ENCODE peak calls at places on chromosomes 3 and 15, in four cellular contexts. A, J, T and P are unnamed samples.

GRCh38 chr3:30294241-30294667 is 312.1 kb upstream of the TGFBR2 start:
- DNase-seq in A (no peak), J (no peak), T (no peak), P (no peak)

GRCh38 chr15:58506064-58506490 is 74.3 kb downstream of the LIPC start:
- DNase-seq in A (peak), J (no peak), T (no peak), P (no peak)

GRCh38 chr3:194396897-194397756 is 1.9 kb downstream of the GP5 start:
- DNase-seq in A (no peak), J (no peak), T (no peak), P (no peak)

GRCh38 chr3:188400494-188401243 is 246.7 kb downstream of the LPP start:
- DNase-seq in A (no peak), J (no peak), T (no peak), P (no peak)

GRCh38 chr15:100111103-100112060 is 230.4 kb downstream of the ADAMTS17 start:
- DNase-seq in A (peak), J (no peak), T (no peak), P (peak)

GRCh38 chr15:82699726-82700125 is 9.9 kb downstream of the AP3B2 start:
- DNase-seq in A (no peak), J (no peak), T (no peak), P (no peak)

GRCh38 chr3:159929181-159929893 is 59.3 kb upstream of the IL12A start:
- DNase-seq in A (peak), J (peak), T (no peak), P (no peak)

GRCh38 chr3:45987368-45988099 is 8.1 kb downstream of the FYCO1 start:
- DNase-seq in A (no peak), J (peak), T (no peak), P (no peak)

GRCh38 chr3:193997228-193998192 is 138.4 kb upstream of the HES1 start:
- DNase-seq in A (no peak), J (no peak), T (no peak), P (no peak)

GRCh38 chr3:66425032-66425431 is 75.8 kb downstream of the LRIG1 start:
- DNase-seq in A (no peak), J (no peak), T (no peak), P (no peak)

GRCh38 chr15:88744548-88745020 is 58.7 kb upstream of the ACAN start:
- DNase-seq in A (no peak), J (no peak), T (no peak), P (no peak)

GRCh38 chr3:53240989-53241972 is 14.5 kb downstream of the TKT start:
- DNase-seq in A (no peak), J (no peak), T (no peak), P (no peak)

GRCh38 chr15:88375234-88375926 is 91.8 kb downstream of the MRPL46 start:
- DNase-seq in A (peak), J (no peak), T (no peak), P (no peak)

GRCh38 chr3:60917136-60917535 is 334.1 kb downstream of the FHIT start:
- DNase-seq in A (no peak), J (no peak), T (no peak), P (no peak)

GRCh38 chr3:121995190-121996137 is 26.6 kb downstream of the ILDR1 start:
- DNase-seq in A (peak), J (peak), T (no peak), P (no peak)

GRCh38 chr3:115217678-115218451 is 70.8 kb upstream of the ZBTB20 start:
- DNase-seq in A (peak), J (peak), T (no peak), P (no peak)

GRCh38 chr3:171685116-171685895 is 125.0 kb downstream of the PLD1 start:
- DNase-seq in A (no peak), J (no peak), T (no peak), P (no peak)

GRCh38 chr3:46901061-46901460 is 23.5 kb downstream of the PTH1R start:
- DNase-seq in A (no peak), J (no peak), T (no peak), P (no peak)

GRCh38 chr3:15117011-15117410 is 18.1 kb upstream of the RBSN start:
- DNase-seq in A (no peak), J (no peak), T (no peak), P (no peak)